ENCODE peak calls at places on chromosomes 1 and 21, in four cellular contexts. P, E, L and R are unnamed samples.

GRCh38 chr1:92365378-92366044 is 66.7 kb downstream of the RPAP2 start:
- DNase-seq in P (no peak), E (no peak), L (no peak), R (no peak)

GRCh38 chr1:85427844-85428243 is 37.1 kb downstream of the DDAH1 start:
- DNase-seq in P (no peak), E (no peak), L (no peak), R (no peak)

GRCh38 chr1:58781541-58782307 is 2.1 kb downstream of the JUN start:
- DNase-seq in P (peak; percentile 43), E (peak; percentile 58), L (peak; percentile 58), R (peak; percentile 80)

GRCh38 chr1:64703600-64703999 is 41.3 kb upstream of the RAVER2 start:
- DNase-seq in P (no peak), E (no peak), L (no peak), R (no peak)

GRCh38 chr1:8660455-8660854 is 157.0 kb downstream of the RERE start:
- DNase-seq in P (no peak), E (no peak), L (peak; percentile 79), R (peak; percentile 58)

GRCh38 chr1:15575549-15576150 is 9.2 kb downstream of the AGMAT start:
- DNase-seq in P (no peak), E (no peak), L (no peak), R (no peak)

GRCh38 chr1:246784621-246785535 is 60.7 kb downstream of the SCCPDH start:
- DNase-seq in P (no peak), E (no peak), L (no peak), R (no peak)

GRCh38 chr1:226135059-226135651 is 51.4 kb downstream of the ACBD3 start:
- DNase-seq in P (no peak), E (no peak), L (no peak), R (peak; percentile 58)

GRCh38 chr21:37257967-37258877 is 8.9 kb downstream of the VPS26C start:
- DNase-seq in P (peak; percentile 85), E (peak; percentile 49), L (peak; percentile 49), R (peak; percentile 88)

GRCh38 chr1:26787381-26787705 is 407 bp upstream of the PIGV start:
- DNase-seq in P (peak; percentile 78), E (no peak), L (no peak), R (no peak)

GRCh38 chr1:26950602-26951001 is 9.7 kb downstream of the KDF1 start:
- DNase-seq in P (no peak), E (no peak), L (no peak), R (no peak)

GRCh38 chr1:3393024-3393986 is 61.2 kb upstream of the ARHGEF16 start:
- DNase-seq in P (no peak), E (peak; percentile 42), L (no peak), R (peak; percentile 64)

GRCh38 chr1:174911626-174912025 is 88.1 kb upstream of the CACYBP start:
- DNase-seq in P (no peak), E (no peak), L (no peak), R (no peak)

GRCh38 chr1:77876884-77877283 is 11.5 kb upstream of the NEXN start:
- DNase-seq in P (no peak), E (no peak), L (no peak), R (no peak)

GRCh38 chr1:171142451-171143121 is 42.5 kb upstream of the FMO2 start:
- DNase-seq in P (no peak), E (no peak), L (no peak), R (peak; percentile 37)

GRCh38 chr1:24745711-24746582 is 700 bp downstream of the CLIC4 start:
- DNase-seq in P (peak; percentile 29), E (peak; percentile 31), L (no peak), R (peak; percentile 71)

GRCh38 chr1:174131032-174131638 is 28.2 kb upstream of the RABGAP1L start:
- DNase-seq in P (no peak), E (no peak), L (no peak), R (no peak)

GRCh38 chr1:146016891-146017290 is 4.6 kb downstream of the HJV start:
- DNase-seq in P (no peak), E (no peak), L (no peak), R (no peak)

GRCh38 chr1:100881687-100882086 is 13.0 kb downstream of the EXTL2 start:
- DNase-seq in P (no peak), E (no peak), L (no peak), R (no peak)

GRCh38 chr1:185608166-185608565 is 126.0 kb upstream of the HMCN1 start:
- DNase-seq in P (no peak), E (no peak), L (no peak), R (no peak)

GRCh38 chr1:111938123-111938522 is 51.3 kb downstream of the KCND3 start:
- DNase-seq in P (no peak), E (no peak), L (no peak), R (no peak)

GRCh38 chr21:43712268-43712942 is 6.5 kb upstream of the PDXK start:
- DNase-seq in P (no peak), E (no peak), L (no peak), R (peak; percentile 85)